ENCODE peak calls at places on chromosomes 3 and 15, in four cellular contexts. U, H, S and E are unnamed samples.

GRCh38 chr3:2851356-2851755 is 258.8 kb downstream of the IL5RA start:
- DNase-seq in H (no peak), S (no peak), U (no peak), E (no peak)

GRCh38 chr15:57079907-57080750 is 161.7 kb downstream of the TCF12 start:
- DNase-seq in H (no peak), U (no peak), S (peak), E (no peak)

GRCh38 chr3:30751610-30752299 is 142.7 kb downstream of the GADL1 start:
- DNase-seq in H (peak), U (peak), S (peak), E (no peak)

GRCh38 chr3:98977520-98977919 is 76.0 kb upstream of the DCBLD2 start:
- DNase-seq in H (no peak), S (peak), U (no peak), E (no peak)

GRCh38 chr15:74791667-74792066 is 9.8 kb downstream of the CSK start:
- DNase-seq in S (no peak), U (no peak), H (no peak), E (no peak)

GRCh38 chr3:69739204-69740102 is at the start of gene MITF:
- DNase-seq in S (peak), U (no peak), H (no peak), E (peak)

GRCh38 chr3:12224181-12225147 is 64.4 kb upstream of the PPARG start:
- DNase-seq in S (peak), U (no peak), H (no peak), E (no peak)

GRCh38 chr3:48607519-48607918 is 1.9 kb downstream of the UQCRC1 start:
- DNase-seq in H (no peak), U (no peak), S (no peak), E (no peak)

GRCh38 chr15:48664436-48664835 is 18.9 kb upstream of the FBN1 start:
- DNase-seq in H (no peak), S (no peak), U (no peak), E (no peak)

GRCh38 chr3:142866841-142867631 is 21.8 kb downstream of the PCOLCE2 start:
- DNase-seq in S (peak), H (no peak), U (no peak), E (peak)

GRCh38 chr15:67126551-67127333 is 61.3 kb downstream of the SMAD3 start:
- DNase-seq in S (peak), U (no peak), H (no peak), E (no peak)

GRCh38 chr3:118075873-118076272 is 958.8 kb downstream of the IGSF11 start:
- DNase-seq in S (no peak), U (no peak), H (no peak), E (no peak)

GRCh38 chr3:127483005-127483641 is 107.4 kb downstream of the TPRA1 start:
- DNase-seq in U (no peak), H (no peak), S (no peak), E (peak)

GRCh38 chr3:186255703-186256331 is 106.2 kb downstream of the DGKG start:
- DNase-seq in U (peak), S (no peak), H (no peak), E (no peak)

GRCh38 chr15:38818156-38818745 is 253.6 kb upstream of the RASGRP1 start:
- DNase-seq in H (no peak), U (no peak), S (no peak), E (no peak)

GRCh38 chr15:52292780-52293392 is 2.7 kb downstream of the MYO5C start:
- DNase-seq in U (no peak), H (no peak), S (no peak), E (no peak)

GRCh38 chr3:197174927-197175326 is 123.5 kb downstream of the DLG1 start:
- DNase-seq in H (no peak), S (no peak), U (no peak), E (no peak)

GRCh38 chr3:71444028-71444860 is 139.3 kb downstream of the FOXP1 start:
- DNase-seq in H (peak), U (peak), S (peak), E (no peak)

GRCh38 chr3:193662757-193663322 is 69.8 kb downstream of the OPA1 start:
- DNase-seq in H (no peak), S (peak), U (no peak), E (no peak)

GRCh38 chr15:42499888-42500609 is 4.6 kb downstream of the SNAP23 start:
- DNase-seq in S (peak), H (no peak), U (no peak), E (no peak)

GRCh38 chr15:87986786-87987185 is 269.8 kb downstream of the NTRK3 start:
- DNase-seq in S (no peak), H (no peak), U (no peak), E (no peak)

GRCh38 chr3:71684752-71685151 is 40.5 kb downstream of the EIF4E3 start:
- DNase-seq in H (no peak), U (no peak), S (peak), E (no peak)

GRCh38 chr15:88431441-88431840 is 35.7 kb downstream of the MRPL46 start:
- DNase-seq in S (no peak), U (no peak), H (no peak), E (no peak)

GRCh38 chr3:97793415-97794019 is 28.3 kb upstream of the CRYBG3 start:
- DNase-seq in U (no peak), S (peak), H (no peak), E (no peak)

GRCh38 chr3:30826381-30827061 is 67.9 kb downstream of the GADL1 start:
- DNase-seq in S (no peak), U (no peak), H (no peak), E (no peak)

GRCh38 chr3:33364531-33365128 is 75.6 kb downstream of the UBP1 start:
- DNase-seq in S (peak), H (no peak), U (no peak), E (no peak)

GRCh38 chr3:129461022-129461421 is 21.0 kb downstream of the IFT122 start:
- DNase-seq in U (no peak), S (peak), H (no peak), E (no peak)

GRCh38 chr3:65974505-65974904 is 64.2 kb downstream of the MAGI1 start:
- DNase-seq in H (no peak), U (no peak), S (no peak), E (no peak)

GRCh38 chr3:114572364-114573062 is 278.7 kb downstream of the TIGIT start:
- DNase-seq in H (no peak), S (no peak), U (no peak), E (no peak)

GRCh38 chr15:63104727-63105126 is 16.9 kb upstream of the LACTB start:
- DNase-seq in S (peak), U (no peak), H (no peak), E (no peak)

GRCh38 chr3:121786485-121786884 is 36.9 kb upstream of the GOLGB1 start:
- DNase-seq in H (no peak), U (no peak), S (peak), E (no peak)

GRCh38 chr15:34360298-34360697 is 6.7 kb downstream of the LPCAT4 start:
- DNase-seq in S (no peak), U (no peak), H (no peak), E (no peak)

GRCh38 chr15:34357653-34358052 is 9.3 kb downstream of the LPCAT4 start:
- DNase-seq in H (no peak), S (no peak), U (no peak), E (no peak)

GRCh38 chr15:34359416-34359815 is 7.6 kb downstream of the LPCAT4 start:
- DNase-seq in U (no peak), H (no peak), S (no peak), E (no peak)

GRCh38 chr15:34358948-34359347 is 8.0 kb downstream of the LPCAT4 start:
- DNase-seq in S (no peak), U (no peak), H (no peak), E (no peak)

GRCh38 chr15:34358367-34358766 is 8.6 kb downstream of the LPCAT4 start:
- DNase-seq in S (peak), U (no peak), H (no peak), E (no peak)
- TF ChIP-seq CTCF in S (peak), U (no peak), H (no peak), E (peak)

GRCh38 chr15:69034352-69034751 is 19.9 kb downstream of the NOX5 start:
- DNase-seq in U (no peak), S (peak), H (no peak), E (no peak)

GRCh38 chr15:69032703-69033373 is 18.3 kb downstream of the NOX5 start:
- DNase-seq in U (no peak), H (no peak), S (no peak), E (no peak)

GRCh38 chr15:69032006-69032405 is 17.5 kb downstream of the NOX5 start:
- DNase-seq in H (no peak), U (no peak), S (no peak), E (no peak)

GRCh38 chr15:69027976-69028518 is 13.6 kb downstream of the NOX5 start:
- DNase-seq in S (no peak), U (no peak), H (no peak), E (no peak)

DNA sequence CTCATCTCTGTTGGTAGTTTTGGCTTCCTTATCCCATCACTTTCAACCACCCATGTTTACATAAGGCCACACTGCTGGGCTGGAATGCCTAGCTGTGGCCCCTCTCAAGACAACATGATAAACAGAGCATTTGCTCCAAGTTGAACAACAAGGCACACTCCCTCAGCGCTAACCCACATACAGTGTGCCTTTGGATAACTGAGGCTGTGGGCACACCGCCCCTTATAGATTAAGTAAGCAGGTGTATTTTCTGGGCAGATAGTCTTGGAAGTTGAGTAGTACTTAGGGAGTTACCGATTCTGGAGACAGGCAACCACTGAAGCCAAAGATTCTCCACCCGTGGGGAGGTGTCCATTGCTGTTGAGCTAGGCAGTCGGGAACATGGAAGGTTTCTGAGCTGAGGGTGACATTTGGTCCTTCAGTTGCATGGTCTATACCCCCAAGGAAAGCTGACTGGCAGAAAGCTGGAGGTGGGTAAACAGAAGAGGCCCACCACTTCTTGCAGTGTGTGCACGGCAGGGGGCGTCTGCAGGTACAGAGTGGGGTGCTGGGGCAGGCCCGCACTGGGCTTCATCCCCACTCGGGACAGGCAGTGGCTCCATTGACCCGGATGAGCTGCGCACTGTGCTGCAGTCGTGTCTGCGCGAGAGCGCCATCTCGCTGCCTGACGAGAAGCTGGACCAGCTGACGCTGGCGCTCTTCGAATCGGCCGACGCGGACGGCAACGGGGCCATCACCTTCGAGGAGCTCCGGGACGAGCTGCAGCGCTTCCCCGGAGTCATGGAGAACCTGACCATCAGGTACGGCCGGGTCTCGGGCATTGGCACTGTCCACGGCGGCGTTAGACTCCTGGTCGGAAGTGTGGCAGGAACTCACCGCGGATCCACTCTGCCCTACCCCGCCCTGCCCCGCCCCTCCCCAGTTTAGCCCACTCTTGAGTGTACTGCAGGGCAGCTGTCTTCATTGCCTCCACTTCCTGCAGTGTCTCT is 16.8 kb downstream of the NOX5 start:
- DNase-seq in U (no peak), H (peak), S (peak), E (peak)
- TF ChIP-seq CTCF in U (no peak), H (peak), S (peak), E (peak)

GRCh38 chr15:81301385-81301784 is 22.6 kb downstream of the STARD5 start:
- DNase-seq in U (no peak), H (no peak), S (no peak), E (no peak)

GRCh38 chr15:81304226-81304625 is 19.7 kb downstream of the STARD5 start:
- DNase-seq in S (peak), H (no peak), U (no peak), E (no peak)

GRCh38 chr15:81301815-81302399 is 22.0 kb downstream of the STARD5 start:
- DNase-seq in S (no peak), U (peak), H (no peak), E (no peak)

GRCh38 chr15:81302605-81303204 is 21.2 kb downstream of the STARD5 start:
- DNase-seq in S (no peak), U (no peak), H (no peak), E (no peak)

GRCh38 chr15:81303241-81304225 is 20.4 kb downstream of the STARD5 start:
- DNase-seq in U (no peak), S (peak), H (no peak), E (no peak)
- TF ChIP-seq CTCF in U (no peak), S (no peak), H (no peak), E (no peak)

DNA sequence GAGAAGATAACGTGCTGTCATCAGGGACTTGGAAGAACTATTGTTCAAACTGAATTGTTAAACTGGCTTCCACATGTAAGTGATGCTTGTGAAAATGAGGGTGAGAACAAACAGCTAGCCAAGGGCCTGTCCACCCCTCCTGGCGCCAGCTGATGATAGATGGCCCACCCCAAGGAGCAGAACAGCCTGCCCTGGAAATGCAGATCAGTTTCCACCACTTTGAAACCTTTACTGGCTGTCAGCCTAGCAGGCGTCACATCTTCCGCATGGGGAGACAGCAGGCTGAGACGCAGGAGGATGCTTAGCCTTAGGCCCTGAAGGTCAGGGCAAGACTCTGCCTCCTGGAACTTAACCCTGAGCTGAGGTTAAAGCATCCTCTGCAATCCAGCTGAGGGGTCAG is 6.3 kb upstream of the SLC51B start:
- DNase-seq in S (no peak), H (no peak), U (no peak), E (no peak)
- TF ChIP-seq CTCF in S (no peak), H (no peak), U (no peak), E (no peak)

GRCh38 chr3:125059488-125060245 is 3.9 kb upstream of the HEG1 start:
- DNase-seq in S (peak), U (no peak), H (no peak), E (no peak)
- TF ChIP-seq CTCF in S (peak), U (no peak), H (no peak), E (no peak)